ENCODE peak calls at places on chromosomes 6 and 20, in nine cellular contexts. One of them, this sample, is unnamed.
A peak's percentile ranks its signal among the peaks of the same experiment; 100 is the strongest.

GRCh38 chr6:146878564-146879343 is 280.0 kb downstream of the ADGB start:
- DNase-seq in mucosa of gallbladder: peak; percentile 22
- DNase-seq in foreskin fibroblast: no peak
- DNase-seq in PC-9: no peak
- DNase-seq in activated CD4-positive, alpha-beta T cell treated with anti-CD3 and anti-CD28 coated beads, Interleukin-2, amount 50 U/mL, for 4 hours: no peak
- DNase-seq in stimulated activated CD8-positive, alpha-beta memory T cell treated with anti-CD3 and anti-CD28 coated beads, Interleukin-7, amount 100 ng/mL, for 1 hour: no peak
- DNase-seq in hepatocyte: no peak
- DNase-seq in substantia nigra: no peak
- DNase-seq in bronchial epithelial cell: peak; percentile 50
- DNase-seq in this sample: no peak

GRCh38 chr6:112037783-112038216 is 16.1 kb upstream of the CCN6 start:
- DNase-seq in hepatocyte: peak; percentile 30
- DNase-seq in PC-9: peak; percentile 64
- DNase-seq in mucosa of gallbladder: peak; percentile 54
- DNase-seq in foreskin fibroblast: peak; percentile 95
- DNase-seq in stimulated activated CD8-positive, alpha-beta memory T cell treated with anti-CD3 and anti-CD28 coated beads, Interleukin-7, amount 100 ng/mL, for 1 hour: no peak
- DNase-seq in substantia nigra: peak; percentile 26
- DNase-seq in bronchial epithelial cell: peak; percentile 51
- DNase-seq in activated CD4-positive, alpha-beta T cell treated with anti-CD3 and anti-CD28 coated beads, Interleukin-2, amount 50 U/mL, for 4 hours: no peak
- DNase-seq in this sample: peak; percentile 92

GRCh38 chr6:79277109-79277508 is 42.6 kb upstream of the HMGN3 start:
- DNase-seq in stimulated activated CD8-positive, alpha-beta memory T cell treated with anti-CD3 and anti-CD28 coated beads, Interleukin-7, amount 100 ng/mL, for 1 hour: no peak
- DNase-seq in activated CD4-positive, alpha-beta T cell treated with anti-CD3 and anti-CD28 coated beads, Interleukin-2, amount 50 U/mL, for 4 hours: no peak
- DNase-seq in mucosa of gallbladder: no peak
- DNase-seq in PC-9: no peak
- DNase-seq in foreskin fibroblast: peak; percentile 36
- DNase-seq in bronchial epithelial cell: peak; percentile 47
- DNase-seq in substantia nigra: no peak
- DNase-seq in hepatocyte: no peak
- DNase-seq in this sample: no peak

GRCh38 chr20:5188736-5189135 is 61.9 kb downstream of the CDS2 start:
- DNase-seq in bronchial epithelial cell: no peak
- DNase-seq in substantia nigra: no peak
- DNase-seq in stimulated activated CD8-positive, alpha-beta memory T cell treated with anti-CD3 and anti-CD28 coated beads, Interleukin-7, amount 100 ng/mL, for 1 hour: no peak
- DNase-seq in hepatocyte: no peak
- DNase-seq in PC-9: no peak
- DNase-seq in mucosa of gallbladder: no peak
- DNase-seq in foreskin fibroblast: no peak
- DNase-seq in activated CD4-positive, alpha-beta T cell treated with anti-CD3 and anti-CD28 coated beads, Interleukin-2, amount 50 U/mL, for 4 hours: no peak
- DNase-seq in this sample: no peak

GRCh38 chr20:25254986-25255680 is 7.2 kb downstream of the PYGB start:
- DNase-seq in activated CD4-positive, alpha-beta T cell treated with anti-CD3 and anti-CD28 coated beads, Interleukin-2, amount 50 U/mL, for 4 hours: no peak
- DNase-seq in mucosa of gallbladder: peak; percentile 86
- DNase-seq in bronchial epithelial cell: no peak
- DNase-seq in substantia nigra: no peak
- DNase-seq in stimulated activated CD8-positive, alpha-beta memory T cell treated with anti-CD3 and anti-CD28 coated beads, Interleukin-7, amount 100 ng/mL, for 1 hour: no peak
- DNase-seq in hepatocyte: no peak
- DNase-seq in PC-9: peak; percentile 89
- DNase-seq in foreskin fibroblast: no peak
- DNase-seq in this sample: no peak

GRCh38 chr20:33624399-33624798 is 37.7 kb upstream of the C20orf144 start:
- DNase-seq in substantia nigra: no peak
- DNase-seq in foreskin fibroblast: no peak
- DNase-seq in PC-9: no peak
- DNase-seq in bronchial epithelial cell: no peak
- DNase-seq in hepatocyte: no peak
- DNase-seq in mucosa of gallbladder: no peak
- DNase-seq in stimulated activated CD8-positive, alpha-beta memory T cell treated with anti-CD3 and anti-CD28 coated beads, Interleukin-7, amount 100 ng/mL, for 1 hour: no peak
- DNase-seq in activated CD4-positive, alpha-beta T cell treated with anti-CD3 and anti-CD28 coated beads, Interleukin-2, amount 50 U/mL, for 4 hours: no peak
- DNase-seq in this sample: no peak

GRCh38 chr20:53642196-53643030 is 48.8 kb upstream of the ZNF217 start:
- DNase-seq in foreskin fibroblast: no peak
- DNase-seq in mucosa of gallbladder: peak; percentile 80
- DNase-seq in bronchial epithelial cell: peak; percentile 65
- DNase-seq in stimulated activated CD8-positive, alpha-beta memory T cell treated with anti-CD3 and anti-CD28 coated beads, Interleukin-7, amount 100 ng/mL, for 1 hour: no peak
- DNase-seq in substantia nigra: no peak
- DNase-seq in activated CD4-positive, alpha-beta T cell treated with anti-CD3 and anti-CD28 coated beads, Interleukin-2, amount 50 U/mL, for 4 hours: peak; percentile 15
- DNase-seq in hepatocyte: peak; percentile 71
- DNase-seq in PC-9: peak; percentile 69
- DNase-seq in this sample: peak; percentile 79

GRCh38 chr6:41896280-41896679 is 1.1 kb upstream of the USP49 start:
- DNase-seq in substantia nigra: no peak
- DNase-seq in activated CD4-positive, alpha-beta T cell treated with anti-CD3 and anti-CD28 coated beads, Interleukin-2, amount 50 U/mL, for 4 hours: no peak
- DNase-seq in foreskin fibroblast: no peak
- DNase-seq in mucosa of gallbladder: no peak
- DNase-seq in stimulated activated CD8-positive, alpha-beta memory T cell treated with anti-CD3 and anti-CD28 coated beads, Interleukin-7, amount 100 ng/mL, for 1 hour: no peak
- DNase-seq in bronchial epithelial cell: no peak
- DNase-seq in hepatocyte: no peak
- DNase-seq in PC-9: no peak
- DNase-seq in this sample: no peak

GRCh38 chr6:155786528-155786927 is 330.9 kb upstream of the NOX3 start:
- DNase-seq in bronchial epithelial cell: no peak
- DNase-seq in hepatocyte: no peak
- DNase-seq in foreskin fibroblast: no peak
- DNase-seq in mucosa of gallbladder: no peak
- DNase-seq in stimulated activated CD8-positive, alpha-beta memory T cell treated with anti-CD3 and anti-CD28 coated beads, Interleukin-7, amount 100 ng/mL, for 1 hour: no peak
- DNase-seq in PC-9: no peak
- DNase-seq in substantia nigra: no peak
- DNase-seq in activated CD4-positive, alpha-beta T cell treated with anti-CD3 and anti-CD28 coated beads, Interleukin-2, amount 50 U/mL, for 4 hours: no peak
- DNase-seq in this sample: no peak

GRCh38 chr6:50724381-50725124 is 11.2 kb downstream of the TFAP2D start:
- DNase-seq in PC-9: no peak
- DNase-seq in foreskin fibroblast: no peak
- DNase-seq in bronchial epithelial cell: no peak
- DNase-seq in activated CD4-positive, alpha-beta T cell treated with anti-CD3 and anti-CD28 coated beads, Interleukin-2, amount 50 U/mL, for 4 hours: no peak
- DNase-seq in mucosa of gallbladder: no peak
- DNase-seq in hepatocyte: no peak
- DNase-seq in substantia nigra: no peak
- DNase-seq in stimulated activated CD8-positive, alpha-beta memory T cell treated with anti-CD3 and anti-CD28 coated beads, Interleukin-7, amount 100 ng/mL, for 1 hour: no peak
- DNase-seq in this sample: no peak

GRCh38 chr20:51800769-51801219 is 1.5 kb downstream of the SALL4 start:
- DNase-seq in mucosa of gallbladder: peak; percentile 12
- DNase-seq in substantia nigra: no peak
- DNase-seq in activated CD4-positive, alpha-beta T cell treated with anti-CD3 and anti-CD28 coated beads, Interleukin-2, amount 50 U/mL, for 4 hours: no peak
- DNase-seq in hepatocyte: peak; percentile 59
- DNase-seq in PC-9: peak; percentile 20
- DNase-seq in stimulated activated CD8-positive, alpha-beta memory T cell treated with anti-CD3 and anti-CD28 coated beads, Interleukin-7, amount 100 ng/mL, for 1 hour: no peak
- DNase-seq in foreskin fibroblast: no peak
- DNase-seq in bronchial epithelial cell: no peak
- DNase-seq in this sample: no peak

GRCh38 chr6:10733151-10733715 is 10.4 kb downstream of the TMEM14C start:
- DNase-seq in PC-9: no peak
- DNase-seq in bronchial epithelial cell: no peak
- DNase-seq in hepatocyte: peak; percentile 26
- DNase-seq in substantia nigra: no peak
- DNase-seq in foreskin fibroblast: no peak
- DNase-seq in mucosa of gallbladder: no peak
- DNase-seq in stimulated activated CD8-positive, alpha-beta memory T cell treated with anti-CD3 and anti-CD28 coated beads, Interleukin-7, amount 100 ng/mL, for 1 hour: no peak
- DNase-seq in activated CD4-positive, alpha-beta T cell treated with anti-CD3 and anti-CD28 coated beads, Interleukin-2, amount 50 U/mL, for 4 hours: no peak
- DNase-seq in this sample: no peak

GRCh38 chr6:116115781-116116180 is 10.2 kb downstream of the COL10A1 start:
- DNase-seq in mucosa of gallbladder: no peak
- DNase-seq in hepatocyte: no peak
- DNase-seq in bronchial epithelial cell: no peak
- DNase-seq in PC-9: no peak
- DNase-seq in activated CD4-positive, alpha-beta T cell treated with anti-CD3 and anti-CD28 coated beads, Interleukin-2, amount 50 U/mL, for 4 hours: no peak
- DNase-seq in stimulated activated CD8-positive, alpha-beta memory T cell treated with anti-CD3 and anti-CD28 coated beads, Interleukin-7, amount 100 ng/mL, for 1 hour: no peak
- DNase-seq in foreskin fibroblast: no peak
- DNase-seq in substantia nigra: no peak
- DNase-seq in this sample: no peak

GRCh38 chr6:133568970-133569889 is 319.7 kb upstream of the TCF21 start:
- DNase-seq in hepatocyte: peak; percentile 77
- DNase-seq in foreskin fibroblast: peak; percentile 92
- DNase-seq in substantia nigra: no peak
- DNase-seq in activated CD4-positive, alpha-beta T cell treated with anti-CD3 and anti-CD28 coated beads, Interleukin-2, amount 50 U/mL, for 4 hours: no peak
- DNase-seq in mucosa of gallbladder: no peak
- DNase-seq in stimulated activated CD8-positive, alpha-beta memory T cell treated with anti-CD3 and anti-CD28 coated beads, Interleukin-7, amount 100 ng/mL, for 1 hour: no peak
- DNase-seq in PC-9: peak; percentile 68
- DNase-seq in bronchial epithelial cell: peak; percentile 95
- DNase-seq in this sample: peak; percentile 83

GRCh38 chr20:25487975-25488374 is 80.5 kb downstream of the GINS1 start:
- DNase-seq in hepatocyte: no peak
- DNase-seq in substantia nigra: no peak
- DNase-seq in PC-9: no peak
- DNase-seq in activated CD4-positive, alpha-beta T cell treated with anti-CD3 and anti-CD28 coated beads, Interleukin-2, amount 50 U/mL, for 4 hours: no peak
- DNase-seq in bronchial epithelial cell: no peak
- DNase-seq in stimulated activated CD8-positive, alpha-beta memory T cell treated with anti-CD3 and anti-CD28 coated beads, Interleukin-7, amount 100 ng/mL, for 1 hour: no peak
- DNase-seq in mucosa of gallbladder: no peak
- DNase-seq in foreskin fibroblast: no peak
- DNase-seq in this sample: no peak